ENCODE peak calls at places on chromosomes 13 and 19, in four cellular contexts. V, A, Y and H are unnamed samples. For H3K4me1, the result is how much of the 10 kb centered on the place peaks cover.

GRCh38 chr19:47243776-47244547 is 12.4 kb upstream of the CCDC9 start:
- DNase-seq in V (peak), A (peak), Y (peak), H (peak)

GRCh38 chr13:47508518-47509228 is 492.4 kb downstream of the SUCLA2 start:
- DNase-seq in V (no peak), A (no peak), Y (no peak), H (no peak)

GRCh38 chr13:20160346-20161274 is at the start of gene GJA3:
- DNase-seq in V (no peak), A (peak), Y (no peak), H (peak)

GRCh38 chr19:24054044-24054935 is 32.7 kb upstream of the ZNF254 start:
- DNase-seq in V (peak), A (no peak), Y (no peak), H (no peak)

GRCh38 chr13:66532146-66532545 is 698.0 kb downstream of the PCDH9 start:
- DNase-seq in V (no peak), A (no peak), Y (no peak), H (no peak)

GRCh38 chr13:75454497-75454896 is 27.5 kb downstream of the TBC1D4 start:
- DNase-seq in V (no peak), A (no peak), Y (no peak), H (no peak)

GRCh38 chr13:90824027-90824426 is 523.5 kb upstream of the MIR17HG start:
- DNase-seq in V (no peak), A (no peak), Y (no peak), H (no peak)

GRCh38 chr19:46297700-46298476 is 1.0 kb downstream of the HIF3A start:
- DNase-seq in V (no peak), A (no peak), Y (no peak), H (no peak)

GRCh38 chr19:10096615-10096963 is 5.9 kb downstream of the ANGPTL6 start:
- DNase-seq in V (no peak), A (no peak), Y (no peak), H (no peak)

GRCh38 chr19:405138-405965 is 3.6 kb downstream of the C2CD4C start:
- DNase-seq in V (no peak), A (no peak), Y (no peak), H (no peak)

GRCh38 chr13:113052206-113052605 is 53.4 kb upstream of the F7 start:
- DNase-seq in V (peak), A (no peak), Y (no peak), H (no peak)

GRCh38 chr13:113548171-113548641 is 36.3 kb upstream of the TFDP1 start:
- DNase-seq in V (peak), A (no peak), Y (peak), H (no peak)

GRCh38 chr19:6100284-6100915 is 9.9 kb downstream of the RFX2 start:
- DNase-seq in V (no peak), A (no peak), Y (no peak), H (peak)

GRCh38 chr19:6103217-6103644 is 7.1 kb downstream of the RFX2 start:
- DNase-seq in V (peak), A (no peak), Y (peak), H (no peak)

GRCh38 chr19:6101991-6102390 is 8.3 kb downstream of the RFX2 start:
- DNase-seq in V (no peak), A (no peak), Y (no peak), H (no peak)

GRCh38 chr19:6099633-6100032 is 10.7 kb downstream of the RFX2 start:
- DNase-seq in V (no peak), A (no peak), Y (no peak), H (no peak)

GRCh38 chr19:6101291-6101690 is 9.0 kb downstream of the RFX2 start:
- DNase-seq in V (no peak), A (no peak), Y (no peak), H (no peak)
- H3K4me1 ChIP-seq in V (under half), A (under half), Y (under half), H (under half)

GRCh38 chr19:16339361-16339725 is 14.7 kb downstream of the KLF2 start:
- DNase-seq in V (no peak), A (no peak), Y (no peak), H (no peak)
- H3K4me3 ChIP-seq in V (no peak), A (peak), Y (no peak), H (peak)

GRCh38 chr19:2701361-2702169 is 929 bp downstream of the GNG7 start:
- DNase-seq in V (no peak), A (no peak), Y (no peak), H (no peak)

GRCh38 chr19:2702170-2703076 is at the start of gene GNG7:
- DNase-seq in V (peak), A (peak), Y (no peak), H (peak)

GRCh38 chr19:2700660-2701360 is 1.7 kb downstream of the GNG7 start:
- DNase-seq in V (no peak), A (no peak), Y (no peak), H (no peak)

GRCh38 chr19:2703077-2703437 is 563 bp upstream of the GNG7 start:
- DNase-seq in V (no peak), A (no peak), Y (no peak), H (no peak)

DNA sequence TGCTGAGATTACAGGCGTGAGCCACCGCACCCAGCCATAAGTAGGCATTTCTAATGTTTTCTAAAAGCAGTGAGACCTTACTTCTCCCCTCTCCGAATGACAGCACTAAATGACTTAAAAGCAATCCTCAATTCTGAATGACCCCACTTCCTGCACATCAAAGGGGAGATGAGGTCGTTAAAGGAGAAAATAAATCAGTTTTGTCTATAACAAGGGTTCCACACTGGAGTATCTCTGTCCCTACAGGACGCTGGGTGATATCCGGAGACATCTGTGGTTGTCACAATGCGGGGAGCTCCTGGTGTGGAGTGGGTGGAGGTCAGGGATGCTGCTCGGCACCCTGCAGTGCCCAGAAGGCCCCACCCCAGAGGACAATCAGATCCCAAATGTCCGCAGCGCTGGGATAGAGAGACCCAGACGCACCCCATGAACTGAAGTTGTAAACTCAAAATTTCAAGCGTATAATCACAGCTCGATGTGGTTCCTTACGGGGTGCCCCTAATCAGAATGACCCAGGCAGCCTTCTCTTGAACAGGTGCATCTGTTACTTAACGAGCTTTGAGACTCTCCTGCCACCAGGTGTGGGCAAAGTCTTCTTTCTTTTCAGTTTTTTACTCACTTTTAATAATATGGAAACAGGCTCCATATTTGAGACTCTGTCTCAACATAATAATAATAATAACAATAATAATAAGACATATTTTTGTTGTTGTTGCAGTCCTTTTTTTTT is 2.9 kb downstream of the GNG7 start:
- DNase-seq in V (no peak), A (no peak), Y (no peak), H (no peak)
- H3K27ac ChIP-seq in V (no peak), A (no peak), Y (no peak), H (no peak)

GRCh38 chr19:15548648-15549047 is 40.3 kb downstream of the CYP4F22 start:
- DNase-seq in V (no peak), A (no peak), Y (no peak), H (no peak)

GRCh38 chr19:15550847-15551182 is 42.5 kb downstream of the CYP4F22 start:
- DNase-seq in V (no peak), A (no peak), Y (no peak), H (no peak)

GRCh38 chr19:15551183-15552004 is 43.1 kb downstream of the CYP4F22 start:
- DNase-seq in V (no peak), A (peak), Y (no peak), H (peak)

GRCh38 chr19:15550273-15550672 is 41.9 kb downstream of the CYP4F22 start:
- DNase-seq in V (no peak), A (no peak), Y (no peak), H (no peak)

DNA sequence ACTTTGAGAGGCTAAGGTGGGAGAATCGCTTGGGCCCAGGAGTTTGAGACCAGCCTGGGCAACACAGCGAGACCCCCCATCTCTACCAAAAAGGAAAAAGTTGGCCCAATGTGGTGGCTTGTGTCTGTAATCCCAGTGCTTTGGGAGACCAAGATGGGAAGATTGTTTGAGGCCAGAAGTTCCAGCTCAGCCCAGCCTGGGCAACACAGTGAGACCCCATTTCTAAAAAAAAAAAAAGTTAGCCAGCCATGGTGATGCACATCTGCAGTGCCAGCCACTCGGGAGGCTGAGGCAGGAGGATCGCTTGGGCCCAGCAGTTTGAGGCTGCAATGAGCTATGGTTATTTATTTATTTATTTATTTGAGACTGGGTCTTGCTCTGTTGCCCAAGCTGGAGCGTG is 41.3 kb downstream of the CYP4F22 start:
- DNase-seq in V (no peak), A (no peak), Y (no peak), H (no peak)
- H3K4me1 ChIP-seq in V (under half), A (under half), Y (under half), H (under half)

DNA sequence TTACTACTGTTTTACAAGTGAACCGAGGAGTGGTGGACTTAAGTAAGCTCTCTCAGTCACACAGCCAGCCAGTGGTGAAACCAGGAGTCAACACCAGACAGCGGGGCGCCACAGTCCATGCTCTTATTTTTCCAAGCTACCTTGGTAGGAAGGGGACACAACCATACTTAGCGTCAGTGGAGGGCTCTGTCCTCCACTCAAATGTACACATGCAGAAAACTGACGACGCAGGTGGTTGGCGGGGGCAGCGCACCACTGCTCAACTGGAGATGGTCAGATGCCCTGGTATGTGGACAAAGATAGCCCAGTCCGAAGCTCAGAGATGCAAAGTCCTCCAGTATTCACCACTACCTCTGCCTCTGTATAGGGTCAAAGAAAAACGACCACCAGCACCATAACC is 1.1 kb downstream of the ZNF667 start:
- DNase-seq in V (no peak), A (no peak), Y (no peak), H (no peak)
- H3K4me3 ChIP-seq in V (no peak), A (no peak), Y (no peak), H (no peak)

GRCh38 chr19:48367855-48368254 is 3.7 kb downstream of the SYNGR4 start:
- DNase-seq in V (no peak), A (no peak), Y (no peak), H (no peak)

GRCh38 chr19:48363810-48364563 is at the start of the genes SYNGR4 and TMEM143:
- DNase-seq in V (peak), A (peak), Y (peak), H (peak)

GRCh38 chr19:48364564-48365363 is 597 bp downstream of the SYNGR4 start:
- DNase-seq in V (no peak), A (no peak), Y (no peak), H (no peak)

GRCh38 chr19:48363500-48363809 is 285 bp downstream of the TMEM143 start:
- DNase-seq in V (no peak), A (no peak), Y (no peak), H (no peak)

GRCh38 chr19:48365602-48366001 is 1.4 kb downstream of the SYNGR4 start:
- DNase-seq in V (no peak), A (no peak), Y (no peak), H (no peak)
- H3K27ac ChIP-seq in V (no peak), A (no peak), Y (no peak), H (no peak)

GRCh38 chr19:45170146-45171106 is 7.6 kb downstream of the TRAPPC6A start:
- DNase-seq in V (no peak), A (no peak), Y (no peak), H (no peak)
- H3K4me1 ChIP-seq in V (under half), A (under half), Y (under half), H (under half)

DNA sequence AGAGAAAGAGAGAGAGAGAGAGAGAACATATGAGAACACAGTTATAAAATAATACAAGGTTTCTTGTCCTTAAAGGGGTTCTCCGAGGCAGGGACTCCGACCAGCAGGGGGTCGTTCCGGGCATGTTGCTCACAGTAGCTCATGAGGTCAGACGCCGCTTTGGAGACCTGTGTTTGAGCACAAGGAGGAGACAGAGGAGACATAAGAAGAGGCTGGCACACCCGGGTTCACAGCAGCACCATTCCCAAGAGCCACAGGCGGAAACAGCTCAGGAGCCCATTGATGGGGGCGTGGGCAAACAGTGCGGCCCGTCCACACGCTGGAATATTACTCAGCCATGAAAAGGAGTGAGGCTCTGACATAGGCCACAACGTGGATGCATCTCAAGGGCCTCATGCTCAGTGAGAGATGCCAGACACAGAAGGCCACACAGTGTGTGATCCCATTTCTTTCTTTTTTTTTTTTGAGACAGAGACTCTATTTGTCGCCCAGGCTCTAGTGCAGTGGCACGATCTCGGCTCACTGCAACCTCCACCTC is 39.1 kb downstream of the GADD45B start:
- DNase-seq in V (no peak), A (no peak), Y (no peak), H (no peak)
- H3K4me3 ChIP-seq in V (no peak), A (no peak), Y (no peak), H (no peak)

DNA sequence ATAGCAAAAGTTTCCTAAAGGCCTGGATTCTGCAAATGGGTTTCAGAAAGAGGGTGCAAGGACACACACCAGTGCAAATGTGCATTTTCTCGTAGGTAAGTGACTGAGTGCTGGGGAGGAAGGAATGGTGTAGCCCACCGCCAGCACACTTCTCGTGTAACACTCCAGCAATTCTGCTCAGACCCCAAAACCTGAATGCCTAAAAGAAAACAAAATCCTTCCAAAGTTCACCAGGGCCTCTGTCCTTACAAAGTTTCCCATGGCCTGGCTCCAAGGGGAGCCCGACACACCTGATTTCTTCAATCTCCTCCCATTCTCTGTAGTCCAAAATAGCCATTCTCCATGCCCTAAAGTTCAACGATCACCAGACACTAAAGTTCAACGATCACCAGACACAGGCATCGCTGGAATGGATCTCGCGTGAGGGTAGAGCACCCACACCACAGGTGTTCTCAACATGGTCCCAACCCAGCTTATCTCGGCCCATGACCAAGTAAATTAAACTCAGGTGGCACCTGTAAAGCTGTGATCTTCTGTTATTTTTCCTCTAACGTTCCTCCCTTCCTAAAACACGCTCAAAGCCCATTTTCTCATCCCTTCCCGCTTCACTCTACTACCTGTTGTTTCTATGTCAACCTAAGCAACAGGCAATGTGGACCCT is 46.0 kb downstream of the ABCC4 start:
- DNase-seq in V (no peak), A (no peak), Y (no peak), H (no peak)
- H3K27ac ChIP-seq in V (peak), A (no peak), Y (no peak), H (no peak)

GRCh38 chr19:40284251-40284500 is 969 bp downstream of the AKT2 start:
- DNase-seq in V (no peak), A (no peak), Y (no peak), H (no peak)

GRCh38 chr19:40283414-40284250 is 1.5 kb downstream of the AKT2 start:
- DNase-seq in V (no peak), A (no peak), Y (no peak), H (no peak)

GRCh38 chr19:40281381-40282208 is 3.5 kb downstream of the AKT2 start:
- DNase-seq in V (no peak), A (no peak), Y (no peak), H (no peak)

GRCh38 chr19:40282209-40282580 is 3.0 kb downstream of the AKT2 start:
- DNase-seq in V (no peak), A (no peak), Y (no peak), H (no peak)

GRCh38 chr19:40282920-40283319 is 2.2 kb downstream of the AKT2 start:
- DNase-seq in V (no peak), A (no peak), Y (no peak), H (no peak)
- H3K4me1 ChIP-seq in V (under half), A (under half), Y (under half), H (half or more)